ENCODE peak calls at places on chromosomes 6 and 20, in six cellular contexts. M is adrenal gland, U is transverse colon, H is GM12892, X is upper lobe of left lung, V is ovary. P is an unnamed sample.
A peak's percentile ranks its signal among the peaks of the same experiment; 100 is the strongest.

GRCh38 chr6:150633466-150633795 is 33.7 kb downstream of the PLEKHG1 start:
- DNase-seq in M (no peak), H (no peak), U (no peak), V (no peak), X (no peak), P (no peak)

GRCh38 chr20:48599106-48599747 is 228.6 kb downstream of the PREX1 start:
- DNase-seq in V (no peak), X (no peak), M (no peak), U (no peak), H (no peak), P (no peak)

GRCh38 chr20:62741191-62741676 is 32.6 kb downstream of the NTSR1 start:
- DNase-seq in V (no peak), X (no peak), H (no peak), U (no peak), M (no peak), P (no peak)

GRCh38 chr6:44253307-44254101 is 3.8 kb downstream of the SLC35B2 start:
- DNase-seq in U (peak; percentile 68), X (no peak), M (no peak), V (no peak), H (no peak), P (no peak)

GRCh38 chr20:49957487-49957938 is 21.3 kb downstream of the RNF114 start:
- DNase-seq in M (no peak), X (no peak), H (no peak), U (no peak), V (no peak), P (no peak)

GRCh38 chr6:20744911-20745557 is 210.8 kb downstream of the CDKAL1 start:
- DNase-seq in V (no peak), H (no peak), X (no peak), M (no peak), U (no peak), P (no peak)

GRCh38 chr6:96110878-96111277 is 95.1 kb downstream of the FUT9 start:
- DNase-seq in U (no peak), V (no peak), M (no peak), X (no peak), H (no peak), P (no peak)

GRCh38 chr6:131660195-131660594 is 23.1 kb downstream of the ENPP3 start:
- DNase-seq in U (no peak), V (no peak), M (no peak), H (no peak), X (no peak), P (no peak)

GRCh38 chr20:17571153-17571527 is 1.3 kb downstream of the DSTN start:
- DNase-seq in U (no peak), H (no peak), X (no peak), M (no peak), V (no peak), P (no peak)

GRCh38 chr6:52161689-52162438 is 24.3 kb upstream of the IL17A start:
- DNase-seq in V (no peak), X (no peak), U (no peak), H (no peak), M (no peak), P (no peak)

GRCh38 chr6:45681860-45682488 is 304.2 kb upstream of the SUPT3H start:
- DNase-seq in M (no peak), X (peak; percentile 65), V (no peak), U (peak; percentile 55), H (peak; percentile 42), P (no peak)

GRCh38 chr20:29876911-29877285 is 1380.6 kb upstream of the DEFB115 start:
- DNase-seq in M (no peak), H (no peak), V (no peak), U (peak; percentile 7), X (no peak), P (peak; percentile 85)

GRCh38 chr6:19983374-19983773 is 146.2 kb downstream of the ID4 start:
- DNase-seq in U (no peak), X (no peak), M (no peak), H (no peak), V (no peak), P (no peak)

GRCh38 chr6:156777866-156778614 is 862 bp downstream of the ARID1B start:
- DNase-seq in M (peak; percentile 56), U (peak; percentile 47), V (peak; percentile 58), X (peak; percentile 61), H (peak; percentile 46), P (no peak)

GRCh38 chr6:156775717-156776116 is 1.5 kb upstream of the ARID1B start:
- DNase-seq in M (no peak), H (no peak), X (no peak), V (peak; percentile 34), U (no peak), P (no peak)

GRCh38 chr6:156776470-156776840 is 723 bp upstream of the ARID1B start:
- DNase-seq in M (no peak), X (no peak), H (no peak), U (no peak), V (no peak), P (no peak)

GRCh38 chr6:156777577-156777865 is 343 bp downstream of the ARID1B start:
- DNase-seq in X (no peak), M (no peak), V (no peak), H (no peak), U (no peak), P (no peak)

DNA sequence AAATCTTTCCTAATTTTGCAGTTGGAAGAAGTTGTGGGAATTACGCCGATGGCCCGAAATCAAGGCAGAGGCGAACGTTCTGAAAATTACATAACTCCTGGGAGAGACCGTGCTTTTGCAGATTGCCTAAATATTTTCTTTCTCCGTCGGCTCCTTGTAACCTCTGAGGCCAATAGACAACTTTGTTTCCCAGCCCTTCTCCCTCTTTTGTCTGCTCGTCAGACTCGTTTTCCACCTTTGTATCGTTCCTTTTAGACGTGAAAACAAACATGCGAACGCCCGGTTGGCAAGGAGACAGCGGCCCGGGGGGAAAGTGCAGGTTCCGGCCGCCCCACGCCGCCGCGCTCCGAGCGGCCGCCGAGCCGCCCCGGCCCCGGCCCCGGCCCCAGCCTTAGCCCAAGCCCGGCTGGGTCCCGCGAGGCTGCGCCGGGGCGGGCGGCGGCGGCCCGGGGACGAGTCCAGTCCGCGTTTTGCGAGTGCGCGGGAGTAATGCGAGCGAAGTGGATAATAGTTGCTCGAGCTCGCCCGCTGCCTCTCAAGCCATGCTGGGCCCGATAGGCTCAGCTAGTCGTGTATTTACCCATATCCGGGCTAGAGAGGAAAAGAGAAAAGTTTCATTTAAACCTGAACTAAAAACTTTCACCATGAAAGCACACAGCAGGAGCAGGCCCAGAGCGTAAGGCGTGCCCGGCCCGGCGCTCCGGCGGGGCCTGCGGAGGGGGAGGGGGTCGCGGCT is at the start of gene ARID1B:
- DNase-seq in U (peak; percentile 88), X (peak; percentile 86), H (peak; percentile 67), M (peak; percentile 87), V (peak; percentile 82), P (no peak)
- TF ChIP-seq POLR2A in U (peak; percentile 79), X (peak; percentile 71), H (peak; percentile 68), M (peak; percentile 83), V (peak; percentile 38), P (no peak)

GRCh38 chr20:32385541-32385940 is 27.4 kb downstream of the ASXL1 start:
- DNase-seq in V (no peak), H (no peak), U (no peak), M (no peak), X (no peak), P (no peak)

GRCh38 chr20:32382102-32382950 is 24.2 kb downstream of the ASXL1 start:
- DNase-seq in M (no peak), U (peak; percentile 46), X (no peak), V (no peak), H (no peak), P (no peak)

GRCh38 chr20:32386091-32386490 is 28.0 kb downstream of the ASXL1 start:
- DNase-seq in H (no peak), U (no peak), X (no peak), V (no peak), M (no peak), P (no peak)

GRCh38 chr20:32378461-32378860 is 20.3 kb downstream of the ASXL1 start:
- DNase-seq in H (no peak), U (no peak), V (no peak), X (no peak), M (no peak), P (no peak)

DNA sequence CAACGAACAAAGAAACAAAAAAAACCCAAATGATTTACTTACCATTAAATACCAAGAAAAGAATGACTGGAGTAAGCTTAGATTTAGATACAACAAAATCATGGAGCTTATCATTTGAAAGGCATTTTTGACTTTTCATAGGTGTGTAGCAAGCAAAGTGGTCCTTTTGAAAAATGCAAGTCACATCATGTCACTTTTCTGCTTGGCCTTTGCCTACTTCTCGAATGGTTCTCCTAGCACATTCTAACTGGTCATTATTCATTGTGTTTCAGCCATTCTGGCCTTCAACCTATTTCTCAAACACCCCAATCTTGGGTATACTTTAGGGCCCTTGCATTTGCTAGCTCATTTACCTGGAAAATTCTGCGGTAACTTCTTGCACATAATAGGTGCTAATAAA is 22.6 kb downstream of the ASXL1 start:
- DNase-seq in V (no peak), H (no peak), U (no peak), M (no peak), X (no peak), P (no peak)
- TF ChIP-seq POLR2A in V (no peak), H (no peak), U (no peak), M (no peak), X (no peak), P (no peak)

DNA sequence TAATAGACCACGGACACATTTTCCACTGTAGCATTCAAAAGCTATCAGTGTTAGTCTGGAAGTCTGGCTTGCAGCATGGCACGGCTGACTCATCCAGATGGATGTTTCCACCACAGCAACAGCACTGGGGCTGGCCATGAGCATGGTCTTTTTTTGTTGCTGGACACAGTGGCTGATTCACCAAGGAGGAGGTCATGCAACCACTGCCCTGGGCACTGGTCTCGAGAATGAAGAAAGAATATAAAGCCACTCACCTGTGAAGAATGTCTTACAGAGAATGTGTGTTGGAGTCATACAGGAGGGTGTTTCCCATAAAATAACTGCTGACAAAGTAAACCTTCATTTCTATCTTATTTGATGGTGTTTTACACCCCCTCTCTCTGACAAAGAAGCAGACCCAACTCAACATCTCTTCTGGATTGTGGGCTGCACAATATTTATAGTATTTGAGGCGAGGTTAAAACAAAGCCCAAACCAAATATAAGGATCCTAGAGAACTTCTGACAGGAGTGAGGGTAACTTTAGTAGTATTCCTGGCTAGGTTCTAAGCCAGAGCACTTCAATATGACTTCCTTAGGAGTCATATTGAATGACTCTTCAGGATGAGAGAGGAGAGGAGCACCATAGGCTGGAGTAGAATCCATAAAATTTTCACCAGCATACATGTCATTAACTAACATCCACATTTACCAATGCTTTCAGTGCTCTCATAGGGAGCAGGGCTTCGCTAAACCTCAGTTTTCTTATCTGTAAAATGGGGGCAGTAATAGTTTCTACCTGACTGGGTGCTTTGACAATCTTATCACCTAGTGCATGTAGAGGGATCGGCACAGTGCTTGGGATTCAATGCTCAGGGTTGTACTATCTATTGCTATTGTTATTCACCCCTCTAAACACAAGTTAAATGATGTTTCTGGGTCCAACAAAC is 121.4 kb downstream of the KIF13A start:
- DNase-seq in M (peak; percentile 96), X (peak; percentile 24), V (peak; percentile 56), U (peak; percentile 18), H (no peak), P (peak; percentile 90)
- TF ChIP-seq POLR2A in M (no peak), X (no peak), V (no peak), U (no peak), H (no peak), P (no peak)

GRCh38 chr6:90610671-90611542 is 24.0 kb upstream of the MAP3K7 start:
- DNase-seq in X (no peak), H (peak; percentile 35), U (no peak), V (peak; percentile 61), M (peak; percentile 17), P (no peak)

GRCh38 chr6:90611543-90611864 is 24.6 kb upstream of the MAP3K7 start:
- DNase-seq in U (no peak), H (no peak), X (no peak), V (no peak), M (no peak), P (no peak)

GRCh38 chr6:90610291-90610670 is 23.4 kb upstream of the MAP3K7 start:
- DNase-seq in H (no peak), U (no peak), X (no peak), M (no peak), V (peak; percentile 36), P (no peak)

GRCh38 chr6:90611996-90612690 is 25.3 kb upstream of the MAP3K7 start:
- DNase-seq in X (no peak), V (peak; percentile 13), H (no peak), U (no peak), M (no peak), P (no peak)
- TF ChIP-seq POLR2A in X (no peak), V (no peak), H (no peak), U (no peak), M (no peak), P (no peak)